ENCODE peak calls at places on chromosomes 16 and 17, in ten cellular contexts. N is HFFc6; K is foreskin fibroblast; I is activated B cell treated with CpG ODN at 0.5 μM for 24 hours; A is IMR-90; M is CD4-positive, alpha-beta T cell; E is stomach; S is A549; H is tibial nerve; G is Caco-2. R is an unnamed sample.

GRCh38 chr17:78510141-78510935 is 66.9 kb downstream of the DNAH17 start:
- DNase-seq in N (no peak), K (no peak), I (no peak), A (no peak), M (no peak), E (no peak), S (no peak), H (no peak), G (no peak), R (no peak)

GRCh38 chr17:81457396-81457795 is 55.2 kb downstream of the ACTG1 start:
- DNase-seq in N (no peak), K (no peak), I (no peak), A (no peak), M (no peak), E (no peak), S (no peak), H (no peak), G (no peak), R (no peak)

GRCh38 chr16:12228607-12229499 is 252.3 kb downstream of the SNX29 start:
- DNase-seq in N (peak), K (peak), I (peak), A (peak), M (peak), E (no peak), S (peak), H (peak), G (peak), R (no peak)

GRCh38 chr16:79595916-79596450 is 4.6 kb downstream of the MAF start:
- DNase-seq in N (no peak), K (no peak), I (no peak), A (no peak), M (no peak), E (no peak), S (no peak), H (no peak), G (no peak), R (no peak)

GRCh38 chr17:60514500-60514899 is 11.5 kb downstream of the APPBP2 start:
- DNase-seq in N (no peak), K (no peak), I (no peak), A (no peak), M (no peak), E (no peak), S (no peak), H (no peak), G (no peak), R (no peak)

GRCh38 chr17:48575673-48576478 is 2.3 kb downstream of the HOXB4 start:
- DNase-seq in N (no peak), K (no peak), I (no peak), A (peak), M (no peak), E (no peak), S (no peak), H (no peak), G (no peak), R (no peak)

GRCh38 chr17:78970834-78971763 is 8.6 kb downstream of the LGALS3BP start:
- DNase-seq in N (peak), K (peak), I (peak), A (peak), M (peak), E (peak), S (peak), H (peak), G (peak), R (peak)

GRCh38 chr16:85611455-85612190 is 1.5 kb upstream of the GSE1 start:
- DNase-seq in N (peak), K (peak), I (peak), A (peak), M (no peak), E (peak), S (peak), H (peak), G (peak), R (peak)

GRCh38 chr16:86979061-86979460 is 338.1 kb downstream of the C16orf95 start:
- DNase-seq in N (no peak), K (no peak), I (no peak), A (no peak), M (no peak), E (no peak), S (no peak), H (no peak), G (no peak), R (no peak)

GRCh38 chr17:28906276-28907051 is 3.6 kb upstream of the DHRS13 start:
- DNase-seq in N (no peak), K (no peak), I (no peak), A (no peak), M (no peak), E (no peak), S (no peak), H (no peak), G (no peak), R (no peak)

GRCh38 chr16:57626420-57627170 is 1.8 kb upstream of the ADGRG1 start:
- DNase-seq in N (no peak), K (no peak), I (no peak), A (no peak), M (no peak), E (no peak), S (no peak), H (no peak), G (no peak), R (no peak)

GRCh38 chr16:4593069-4593468 is 21.6 kb downstream of the UBALD1 start:
- DNase-seq in N (no peak), K (no peak), I (no peak), A (no peak), M (no peak), E (no peak), S (no peak), H (no peak), G (no peak), R (no peak)

GRCh38 chr16:53664724-53665345 is 38.8 kb downstream of the RPGRIP1L start:
- DNase-seq in N (peak), K (peak), I (no peak), A (peak), M (no peak), E (no peak), S (no peak), H (no peak), G (no peak), R (no peak)

GRCh38 chr17:56754523-56755208 is 79.1 kb downstream of the C17orf67 start:
- DNase-seq in N (peak), K (peak), I (no peak), A (peak), M (no peak), E (no peak), S (peak), H (no peak), G (no peak), R (no peak)

GRCh38 chr17:77281024-77281903 is 140.5 kb downstream of the SEC14L1 start:
- DNase-seq in N (no peak), K (peak), I (peak), A (peak), M (peak), E (peak), S (peak), H (no peak), G (peak), R (peak)

GRCh38 chr17:7224661-7225111 is 4.9 kb downstream of the ACADVL start:
- DNase-seq in N (no peak), K (no peak), I (no peak), A (no peak), M (no peak), E (no peak), S (no peak), H (no peak), G (no peak), R (no peak)

GRCh38 chr17:17205368-17206148 is 575 bp downstream of the PLD6 start:
- DNase-seq in N (peak), K (peak), I (peak), A (peak), M (peak), E (peak), S (peak), H (peak), G (peak), R (peak)

GRCh38 chr16:86522639-86523038 is 12.3 kb downstream of the FOXF1 start:
- DNase-seq in N (no peak), K (no peak), I (no peak), A (no peak), M (no peak), E (no peak), S (no peak), H (no peak), G (no peak), R (no peak)

GRCh38 chr17:63954402-63955063 is 18.2 kb downstream of the SCN4A start:
- DNase-seq in N (no peak), K (no peak), I (peak), A (no peak), M (peak), E (no peak), S (no peak), H (no peak), G (no peak), R (peak)

GRCh38 chr16:397736-398332 is 835 bp downstream of the NME4 start:
- DNase-seq in N (peak), K (peak), I (no peak), A (peak), M (no peak), E (peak), S (peak), H (peak), G (peak), R (no peak)

GRCh38 chr16:69270395-69270794 is 40.8 kb upstream of the VPS4A start:
- DNase-seq in N (no peak), K (no peak), I (no peak), A (peak), M (no peak), E (no peak), S (no peak), H (no peak), G (no peak), R (no peak)

GRCh38 chr17:48244121-48244711 is 136.7 kb downstream of the SNX11 start:
- DNase-seq in N (peak), K (peak), I (no peak), A (peak), M (no peak), E (no peak), S (peak), H (no peak), G (peak), R (no peak)

GRCh38 chr16:59305850-59306249 is 571.7 kb upstream of the GOT2 start:
- DNase-seq in N (no peak), K (no peak), I (no peak), A (no peak), M (no peak), E (no peak), S (no peak), H (no peak), G (no peak), R (no peak)

GRCh38 chr17:45032150-45032493 is 19.3 kb downstream of the DCAKD start:
- DNase-seq in N (no peak), K (no peak), I (no peak), A (no peak), M (no peak), E (no peak), S (no peak), H (no peak), G (no peak), R (no peak)

GRCh38 chr17:72906306-72906705 is 186.2 kb downstream of the SLC39A11 start:
- DNase-seq in N (no peak), K (no peak), I (no peak), A (no peak), M (no peak), E (no peak), S (no peak), H (no peak), G (no peak), R (no peak)

GRCh38 chr17:10633738-10634379 is 23.2 kb downstream of the MYH3 start:
- DNase-seq in N (no peak), K (no peak), I (no peak), A (no peak), M (no peak), E (no peak), S (no peak), H (no peak), G (no peak), R (no peak)

GRCh38 chr17:41307647-41308046 is 1.5 kb downstream of the KRTAP16-1 start:
- DNase-seq in N (no peak), K (no peak), I (no peak), A (no peak), M (no peak), E (no peak), S (no peak), H (no peak), G (no peak), R (no peak)

GRCh38 chr17:51427259-51428255 is 167.2 kb downstream of the UTP18 start:
- DNase-seq in N (no peak), K (no peak), I (no peak), A (no peak), M (peak), E (no peak), S (no peak), H (no peak), G (no peak), R (peak)

GRCh38 chr17:57667461-57667923 is 77.6 kb downstream of the CCDC182 start:
- DNase-seq in N (no peak), K (no peak), I (no peak), A (no peak), M (no peak), E (peak), S (no peak), H (no peak), G (no peak), R (no peak)

GRCh38 chr17:57144567-57144966 is 59.5 kb downstream of the AKAP1 start:
- DNase-seq in N (no peak), K (no peak), I (no peak), A (no peak), M (no peak), E (no peak), S (no peak), H (no peak), G (no peak), R (no peak)

GRCh38 chr17:45287526-45288264 is 25.8 kb upstream of the SPATA32 start:
- DNase-seq in N (no peak), K (peak), I (no peak), A (no peak), M (no peak), E (no peak), S (no peak), H (no peak), G (no peak), R (no peak)

DNA sequence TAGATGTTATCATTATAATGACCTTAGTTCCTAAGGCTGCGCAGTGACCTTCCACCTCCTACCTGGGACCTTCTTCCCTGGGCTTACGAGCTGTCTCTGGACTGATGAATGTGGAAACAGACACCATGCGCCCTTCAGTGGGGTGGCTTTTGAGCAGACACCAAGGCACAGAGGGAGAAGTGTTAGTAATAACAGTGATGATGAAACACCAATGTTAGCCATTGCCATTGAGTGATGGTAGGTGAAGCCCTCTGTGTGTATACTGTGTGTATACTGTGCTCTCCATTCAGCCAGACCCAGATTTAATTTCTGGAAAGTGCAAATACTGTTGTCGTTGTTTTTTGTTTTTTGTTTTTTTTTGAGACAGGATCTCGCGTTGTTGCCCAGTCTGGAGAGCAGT is 44.5 kb downstream of the CLEC16A start:
- DNase-seq in N (no peak), K (no peak), I (no peak), A (no peak), M (no peak), E (no peak), S (no peak), H (no peak), G (no peak), R (no peak)
- TF ChIP-seq CTCF in N (peak), K (no peak), I (no peak), A (no peak), M (no peak), E (no peak), S (no peak), H (no peak), G (no peak), R (no peak)

GRCh38 chr16:76665571-76666275 is 388.5 kb downstream of the CNTNAP4 start:
- DNase-seq in N (no peak), K (no peak), I (no peak), A (no peak), M (no peak), E (no peak), S (peak), H (no peak), G (no peak), R (no peak)
- TF ChIP-seq CTCF in N (peak), K (no peak), I (no peak), A (no peak), M (no peak), E (no peak), S (no peak), H (no peak), G (no peak), R (no peak)

GRCh38 chr16:48913384-48913783 is 303.4 kb upstream of the N4BP1 start:
- DNase-seq in N (no peak), K (no peak), I (no peak), A (no peak), M (no peak), E (no peak), S (no peak), H (no peak), G (no peak), R (no peak)

GRCh38 chr16:48910214-48910613 is 300.2 kb upstream of the N4BP1 start:
- DNase-seq in N (no peak), K (no peak), I (no peak), A (no peak), M (no peak), E (no peak), S (no peak), H (no peak), G (no peak), R (no peak)

GRCh38 chr16:48912360-48912759 is 302.4 kb upstream of the N4BP1 start:
- DNase-seq in N (no peak), K (no peak), I (no peak), A (no peak), M (no peak), E (no peak), S (no peak), H (no peak), G (no peak), R (no peak)

GRCh38 chr16:48914070-48914469 is 304.1 kb upstream of the N4BP1 start:
- DNase-seq in N (no peak), K (no peak), I (no peak), A (no peak), M (no peak), E (no peak), S (no peak), H (no peak), G (no peak), R (no peak)

DNA sequence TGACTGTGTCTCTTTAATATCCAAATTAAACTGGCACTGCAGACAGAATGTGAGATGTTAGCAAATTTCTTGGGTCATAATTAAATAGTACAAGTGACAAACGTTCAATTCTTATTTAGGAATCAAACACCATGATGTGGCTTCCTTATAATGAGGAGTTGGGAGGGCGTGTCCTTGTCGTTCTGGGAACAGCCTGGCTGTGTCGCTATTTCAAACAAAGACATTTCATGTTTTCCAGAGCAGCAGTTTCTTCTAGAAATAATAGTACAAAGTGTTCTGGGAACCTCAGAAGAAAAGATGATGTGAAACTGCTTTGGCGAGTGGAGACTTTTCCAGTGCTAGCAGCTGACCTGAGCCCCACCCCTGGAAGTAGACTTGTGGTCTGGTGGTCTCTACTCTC is 301.7 kb upstream of the N4BP1 start:
- DNase-seq in N (no peak), K (peak), I (no peak), A (peak), M (no peak), E (no peak), S (no peak), H (no peak), G (no peak), R (no peak)
- TF ChIP-seq CTCF in N (no peak), K (no peak), I (no peak), A (peak), M (no peak), E (no peak), S (no peak), H (no peak), G (no peak), R (no peak)

GRCh38 chr17:34319087-34319486 is at the start of gene CCL8:
- DNase-seq in N (no peak), K (no peak), I (no peak), A (no peak), M (no peak), E (no peak), S (no peak), H (no peak), G (no peak), R (no peak)
- TF ChIP-seq CTCF in N (no peak), K (no peak), I (no peak), A (no peak), M (no peak), E (no peak), S (no peak), H (no peak), G (no peak), R (no peak)

R was measured in CD8-positive, alpha-beta T cell.